ENCODE peak calls at places on chromosomes 6 and 20, in seven cellular contexts. I, F, R, J, G, P and A are unnamed samples.

GRCh38 chr6:11392778-11393507 is 144.6 kb upstream of the TMEM170B start:
- DNase-seq in R (no peak), F (no peak), P (peak), G (no peak), I (no peak), J (no peak), A (no peak)

GRCh38 chr6:119495230-119495683 is 145.7 kb upstream of the MAN1A1 start:
- DNase-seq in R (no peak), J (no peak), I (no peak), P (no peak), F (no peak), G (no peak), A (no peak)

GRCh38 chr6:168116975-168117899 is 38.2 kb upstream of the FRMD1 start:
- DNase-seq in F (peak), R (no peak), I (no peak), J (no peak), P (no peak), G (no peak), A (no peak)

GRCh38 chr6:22062807-22063408 is 233.9 kb downstream of the PRL start:
- DNase-seq in P (peak), R (no peak), J (no peak), G (no peak), F (no peak), I (no peak), A (no peak)

GRCh38 chr6:163398796-163399195 is 15.7 kb upstream of the QKI start:
- DNase-seq in F (no peak), G (no peak), P (no peak), I (no peak), R (no peak), J (no peak), A (no peak)

GRCh38 chr20:45890077-45890996 is 671 bp downstream of the NEURL2 start:
- DNase-seq in P (peak), R (no peak), I (no peak), G (no peak), F (peak), J (peak), A (peak)

GRCh38 chr20:16083639-16084280 is 489.5 kb downstream of the KIF16B start:
- DNase-seq in I (no peak), P (no peak), G (no peak), F (no peak), R (no peak), J (no peak), A (no peak)

GRCh38 chr6:72446427-72446826 is 175.4 kb upstream of the KCNQ5 start:
- DNase-seq in F (no peak), R (no peak), J (no peak), G (no peak), P (no peak), I (peak), A (peak)

GRCh38 chr6:170439366-170440351 is 113.4 kb downstream of the PSMB1 start:
- DNase-seq in R (no peak), I (no peak), J (no peak), G (no peak), P (no peak), F (peak), A (no peak)

GRCh38 chr6:47476794-47477496 is 644 bp upstream of the CD2AP start:
- DNase-seq in P (no peak), F (no peak), R (no peak), I (peak), G (no peak), J (no peak), A (peak)

GRCh38 chr6:83265384-83265783 is 72.2 kb downstream of the RWDD2A start:
- DNase-seq in P (no peak), F (no peak), J (no peak), R (peak), I (peak), G (no peak), A (peak)

GRCh38 chr6:79733388-79733787 is 102.3 kb downstream of the SH3BGRL2 start:
- DNase-seq in F (no peak), I (no peak), G (no peak), P (no peak), J (no peak), R (no peak), A (no peak)

GRCh38 chr6:33299237-33299944 is 649 bp upstream of the RGL2 start:
- DNase-seq in R (peak), J (peak), F (peak), I (peak), G (no peak), P (peak), A (peak)

GRCh38 chr20:57395111-57395959 is 4.1 kb downstream of the RBM38 start:
- DNase-seq in F (peak), R (peak), J (peak), I (no peak), G (no peak), P (peak), A (peak)

GRCh38 chr6:85677243-85677956 is 34.7 kb upstream of the SYNCRIP start:
- DNase-seq in J (no peak), G (peak), R (no peak), P (peak), F (no peak), I (no peak), A (peak)

GRCh38 chr6:75208564-75209431 is 2.9 kb upstream of the COL12A1 start:
- DNase-seq in J (peak), R (peak), G (no peak), I (peak), F (peak), P (peak), A (peak)

GRCh38 chr6:170163405-170164170 is 127.3 kb downstream of the DLL1 start:
- DNase-seq in J (no peak), F (no peak), G (no peak), P (no peak), R (no peak), I (no peak), A (no peak)

GRCh38 chr6:54935739-54936138 is 89.2 kb downstream of the FAM83B start:
- DNase-seq in R (peak), G (peak), F (no peak), I (peak), P (no peak), J (no peak), A (peak)

GRCh38 chr20:25000268-25000801 is 7.8 kb upstream of the APMAP start:
- DNase-seq in J (no peak), I (peak), F (peak), R (peak), P (peak), G (peak), A (peak)

GRCh38 chr6:133973109-133973971 is 20.3 kb downstream of the TBPL1 start:
- DNase-seq in I (peak), J (peak), G (no peak), P (peak), F (no peak), R (peak), A (peak)

GRCh38 chr6:32790306-32790705 is 26.5 kb downstream of the HLA-DOB start:
- DNase-seq in P (no peak), R (peak), J (no peak), G (no peak), I (peak), F (no peak), A (peak)

GRCh38 chr20:56181593-56181992 is 66.9 kb upstream of the MC3R start:
- DNase-seq in G (no peak), J (no peak), I (no peak), R (no peak), P (no peak), F (no peak), A (no peak)

GRCh38 chr6:30769853-30770160 is 25.5 kb upstream of the IER3 start:
- DNase-seq in F (no peak), R (no peak), J (no peak), G (no peak), I (no peak), P (no peak), A (no peak)

GRCh38 chr6:154402081-154402780 is 45.6 kb upstream of the IPCEF1 start:
- DNase-seq in R (peak), F (no peak), P (no peak), J (no peak), G (peak), I (peak), A (no peak)

GRCh38 chr6:128570439-128571063 is 50.2 kb upstream of the PTPRK start:
- DNase-seq in P (no peak), G (no peak), F (no peak), J (no peak), I (peak), R (peak), A (no peak)

GRCh38 chr6:28408076-28408802 is 8.7 kb upstream of the ZSCAN12 start:
- DNase-seq in G (no peak), I (no peak), J (no peak), F (no peak), R (peak), P (no peak), A (peak)

GRCh38 chr20:64101731-64102621 is 5.4 kb downstream of the NPBWR2 start:
- DNase-seq in J (peak), I (peak), P (peak), F (peak), R (no peak), G (no peak), A (peak)

GRCh38 chr20:20204326-20204725 is 152.0 kb downstream of the CFAP61 start:
- DNase-seq in G (no peak), R (no peak), I (no peak), P (no peak), F (no peak), J (no peak), A (no peak)

GRCh38 chr6:1730882-1731281 is 121.2 kb downstream of the FOXC1 start:
- DNase-seq in P (no peak), F (no peak), G (no peak), I (no peak), J (no peak), R (no peak), A (no peak)

GRCh38 chr6:16773376-16773775 is 12.1 kb upstream of the ATXN1 start:
- DNase-seq in F (no peak), G (no peak), J (no peak), I (no peak), P (no peak), R (no peak), A (no peak)
- H3K9ac ChIP-seq in F (no peak), G (no peak), J (no peak), I (no peak), P (no peak), R (no peak), A (no peak)

DNA sequence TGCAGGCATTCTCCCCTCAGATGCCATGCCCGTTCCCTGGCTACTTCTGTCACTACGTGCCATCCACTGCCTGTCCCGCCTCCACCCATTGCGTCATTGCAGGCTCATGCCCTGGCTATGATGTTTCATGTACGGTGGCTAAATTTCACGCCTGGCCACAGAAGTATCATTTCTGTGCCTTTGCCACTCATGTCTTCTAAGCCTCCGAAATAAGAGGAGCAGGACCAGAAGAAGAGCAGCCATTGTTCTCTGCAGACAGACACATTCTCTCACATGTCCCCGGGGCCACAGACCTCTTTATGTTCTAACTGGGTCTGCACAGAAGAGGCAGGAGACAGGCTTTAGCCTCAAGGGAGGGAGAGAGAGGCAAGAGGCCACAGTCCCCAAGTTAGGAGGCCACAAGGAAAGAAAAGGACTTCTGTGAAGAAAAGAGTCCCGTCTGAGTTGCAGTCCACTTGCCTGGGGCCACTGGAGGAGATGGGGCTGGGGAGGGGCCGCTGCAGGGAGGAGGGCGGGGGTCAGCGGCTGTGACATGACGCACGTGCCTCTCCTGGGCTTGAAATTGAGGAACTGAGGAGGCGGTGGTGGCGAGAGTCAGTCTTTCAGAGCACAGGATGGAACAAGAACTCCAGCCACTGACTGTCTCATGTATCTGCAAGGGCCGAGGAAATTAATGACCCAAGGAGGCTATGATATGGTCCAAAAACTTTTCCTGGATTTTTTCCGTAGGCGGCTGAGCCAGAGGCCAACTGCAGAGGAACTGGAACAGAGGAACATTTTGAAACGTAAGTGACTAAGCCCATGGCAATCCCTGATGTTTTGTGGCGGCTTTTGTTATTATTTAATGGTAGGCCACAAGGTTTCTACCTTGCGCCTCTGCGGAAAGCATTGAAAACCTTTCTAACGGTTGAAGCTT is 55.9 kb downstream of the TBC1D7 start:
- DNase-seq in I (no peak), P (no peak), J (no peak), F (no peak), R (no peak), G (no peak), A (no peak)
- H3K9ac ChIP-seq in I (no peak), P (no peak), J (no peak), F (no peak), R (no peak), G (no peak), A (no peak)

GRCh38 chr6:107709341-107709740 is 114.8 kb downstream of the SCML4 start:
- DNase-seq in P (no peak), F (no peak), I (no peak), G (no peak), R (no peak), J (no peak), A (no peak)
- H3K9ac ChIP-seq in P (no peak), F (no peak), I (no peak), G (no peak), R (no peak), J (no peak), A (no peak)

GRCh38 chr6:139567095-139567494 is 192.6 kb upstream of the CITED2 start:
- DNase-seq in F (no peak), R (no peak), J (no peak), I (no peak), P (no peak), G (no peak), A (no peak)

GRCh38 chr6:139568956-139569538 is 194.6 kb upstream of the CITED2 start:
- DNase-seq in I (peak), G (no peak), F (no peak), J (no peak), R (peak), P (peak), A (peak)

GRCh38 chr6:139570166-139570565 is 195.7 kb upstream of the CITED2 start:
- DNase-seq in P (no peak), R (no peak), J (no peak), G (no peak), F (no peak), I (no peak), A (no peak)

GRCh38 chr6:139569561-139569960 is 195.1 kb upstream of the CITED2 start:
- DNase-seq in R (peak), G (no peak), J (no peak), F (no peak), I (peak), P (peak), A (peak)

GRCh38 chr6:139568157-139568955 is 193.9 kb upstream of the CITED2 start:
- DNase-seq in R (no peak), F (no peak), P (no peak), J (no peak), G (no peak), I (peak), A (peak)
- H3K9ac ChIP-seq in R (peak), F (no peak), P (peak), J (no peak), G (no peak), I (no peak), A (peak)

GRCh38 chr20:53940356-53940694 is 130.1 kb downstream of the BCAS1 start:
- DNase-seq in P (no peak), F (no peak), R (no peak), I (no peak), G (no peak), J (no peak), A (no peak)

GRCh38 chr20:53937929-53938367 is 132.4 kb downstream of the BCAS1 start:
- DNase-seq in J (no peak), G (no peak), I (no peak), P (no peak), R (no peak), F (no peak), A (no peak)

GRCh38 chr20:53940883-53941546 is 129.4 kb downstream of the BCAS1 start:
- DNase-seq in J (no peak), P (peak), F (no peak), G (no peak), R (peak), I (peak), A (peak)

GRCh38 chr20:53938739-53939138 is 131.7 kb downstream of the BCAS1 start:
- DNase-seq in I (peak), G (no peak), F (no peak), R (no peak), J (no peak), P (no peak), A (no peak)

DNA sequence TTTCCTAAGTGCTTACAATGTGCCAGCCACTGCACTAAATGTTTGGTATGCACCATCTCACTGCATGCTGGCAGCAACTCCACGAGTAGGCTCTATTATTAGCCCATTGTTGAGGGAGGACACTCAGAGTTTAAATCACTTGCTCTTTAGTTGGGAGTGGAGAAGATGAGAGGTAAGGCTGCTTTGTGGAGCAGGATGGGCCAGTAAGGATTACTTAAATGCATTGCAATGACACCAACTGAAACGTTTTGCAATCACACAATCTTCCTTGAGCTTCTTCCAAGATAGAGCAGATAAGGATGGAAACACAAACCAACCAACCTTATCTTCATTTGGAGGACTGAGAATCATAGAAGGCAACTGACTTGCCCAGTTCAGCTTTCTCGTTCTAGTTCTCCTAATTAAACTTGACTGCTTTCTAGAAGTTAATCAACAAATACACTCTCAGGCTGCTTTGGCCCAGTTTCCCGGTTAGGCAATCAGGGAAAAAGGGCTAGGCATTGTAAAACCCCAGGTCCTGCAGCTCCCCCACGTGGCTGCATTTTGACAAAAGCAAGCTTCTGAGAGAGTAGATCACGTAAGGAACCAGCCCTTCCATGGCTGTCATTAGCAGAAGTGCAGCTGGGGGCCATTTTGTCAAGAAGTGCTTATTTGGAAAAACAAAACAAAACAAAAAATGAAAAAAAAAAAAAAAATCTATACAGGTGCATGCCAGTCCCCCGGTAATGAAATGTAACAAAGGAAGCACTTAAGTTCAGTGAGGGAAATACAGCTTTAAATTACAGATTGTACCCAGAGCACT is 130.6 kb downstream of the BCAS1 start:
- DNase-seq in P (peak), F (peak), R (peak), G (peak), I (peak), J (peak), A (peak)
- H3K9ac ChIP-seq in P (peak), F (peak), R (no peak), G (peak), I (peak), J (no peak), A (peak)

DNA sequence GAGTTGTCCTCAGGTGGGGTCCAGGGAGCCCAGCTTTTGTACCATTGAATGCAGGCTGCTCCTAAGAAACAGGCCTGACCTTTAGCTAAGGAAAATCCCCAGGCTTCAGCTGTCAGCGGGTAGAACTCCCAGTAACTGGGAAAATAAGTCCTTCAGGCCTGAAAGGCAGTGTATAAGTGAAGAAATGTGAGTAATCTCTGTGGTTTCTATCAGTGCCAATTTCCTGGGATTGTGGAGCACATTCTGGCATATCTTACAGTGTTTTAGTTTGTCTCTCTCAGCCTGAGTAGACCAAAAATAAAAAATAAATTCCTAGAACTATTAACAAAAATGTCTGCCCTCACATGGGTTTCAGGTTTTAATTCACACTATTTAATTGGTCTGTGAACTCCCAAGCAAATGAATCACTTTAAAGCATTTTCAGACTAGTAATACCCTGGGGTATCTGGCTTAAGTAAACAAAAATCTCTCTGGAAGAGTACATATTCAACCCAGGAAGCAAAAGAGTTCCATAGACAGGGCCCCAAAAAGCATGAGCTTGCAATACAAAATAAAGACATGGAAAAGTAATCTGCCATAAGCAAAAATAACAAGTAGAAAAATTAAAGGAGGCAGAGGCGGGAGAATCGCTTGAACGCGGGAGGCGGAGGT is 566.2 kb upstream of the NOX3 start:
- DNase-seq in J (no peak), R (no peak), I (peak), P (no peak), G (no peak), F (no peak), A (peak)
- H3K9ac ChIP-seq in J (no peak), R (no peak), I (no peak), P (no peak), G (no peak), F (no peak), A (no peak)

DNA sequence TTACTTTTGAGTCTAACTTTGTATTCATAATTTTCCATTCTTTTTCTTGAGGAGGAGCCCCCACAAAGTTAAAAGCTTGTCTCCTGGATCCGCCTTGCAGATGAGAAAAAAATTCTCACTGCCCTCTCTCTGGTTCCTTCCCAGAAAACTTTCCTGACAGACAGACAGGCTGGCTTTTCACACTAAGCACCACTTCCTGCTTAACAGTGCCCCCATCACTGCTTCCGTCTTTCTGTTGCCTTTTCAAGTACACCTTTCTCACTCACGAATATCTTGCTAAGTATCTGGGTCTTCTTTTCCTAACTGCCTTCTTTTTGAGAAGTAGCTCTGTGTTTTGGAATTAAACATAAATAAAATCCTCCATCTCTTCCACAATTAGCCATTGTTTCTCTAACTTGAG is 19.8 kb upstream of the LMBRD1 start:
- DNase-seq in J (no peak), P (no peak), F (no peak), G (no peak), R (no peak), I (no peak), A (no peak)
- H3K9ac ChIP-seq in J (no peak), P (no peak), F (no peak), G (no peak), R (no peak), I (no peak), A (no peak)

GRCh38 chr6:39130691-39131090 is 15.7 kb upstream of the SAYSD1 start:
- DNase-seq in P (no peak), G (no peak), I (no peak), R (no peak), F (no peak), J (no peak), A (no peak)
- H3K9ac ChIP-seq in P (no peak), G (no peak), I (no peak), R (no peak), F (no peak), J (no peak), A (no peak)